ENCODE peak calls at places on chromosome 20, in seven cellular contexts. O is mesothelial cell of epicardium, R is BE2C, D is GM12865, W is fibroblast of pulmonary artery, T is dorsolateral prefrontal cortex, V is tibial artery. H is an unnamed sample.

GRCh38 chr20:53921443-53921973 is 148.9 kb downstream of the BCAS1 start:
- DNase-seq in T (no peak), O (no peak), V (no peak), D (no peak), W (no peak), R (no peak), H (no peak)

GRCh38 chr20:57999465-58000111 is 228.9 kb downstream of the ANKRD60 start:
- DNase-seq in R (no peak), O (no peak), V (peak), T (no peak), D (no peak), W (no peak), H (no peak)

GRCh38 chr20:57996936-57997629 is 231.4 kb downstream of the ANKRD60 start:
- DNase-seq in D (no peak), V (no peak), R (no peak), W (peak), T (no peak), O (no peak), H (no peak)

GRCh38 chr20:34974246-34974645 is 18.6 kb downstream of the MYH7B start:
- DNase-seq in O (no peak), T (no peak), V (no peak), W (no peak), D (no peak), R (no peak), H (no peak)

GRCh38 chr20:3010985-3011723 is 32.3 kb upstream of the GNRH2 start:
- DNase-seq in D (no peak), O (no peak), T (no peak), R (no peak), V (no peak), W (peak), H (no peak)

GRCh38 chr20:12808006-12808567 is 200.7 kb upstream of the SPTLC3 start:
- DNase-seq in W (no peak), D (no peak), V (no peak), R (peak), T (no peak), O (no peak), H (no peak)

GRCh38 chr20:50189681-50190250 is 864 bp upstream of the CEBPB start:
- DNase-seq in R (no peak), D (no peak), W (no peak), O (no peak), T (no peak), V (peak), H (no peak)

GRCh38 chr20:60481051-60481741 is 523.0 kb downstream of the CDH26 start:
- DNase-seq in T (no peak), W (no peak), R (no peak), O (no peak), D (no peak), V (no peak), H (no peak)

GRCh38 chr20:10170261-10170660 is 48.4 kb upstream of the SNAP25 start:
- DNase-seq in O (no peak), D (no peak), W (no peak), T (no peak), V (no peak), R (no peak), H (no peak)

GRCh38 chr20:44041001-44041400 is 126.3 kb downstream of the TOX2 start:
- DNase-seq in R (no peak), T (no peak), V (no peak), W (no peak), D (no peak), O (no peak), H (no peak)
- TF ChIP-seq CTCF in R (no peak), T (no peak), V (no peak), W (no peak), D (no peak), O (no peak), H (no peak)

GRCh38 chr20:4234664-4235063 is 219.3 kb upstream of the RNF24 start:
- DNase-seq in R (no peak), O (no peak), V (no peak), D (no peak), T (no peak), W (no peak), H (no peak)

GRCh38 chr20:4234128-4234527 is 218.8 kb upstream of the RNF24 start:
- DNase-seq in D (no peak), T (no peak), V (peak), R (no peak), O (no peak), W (peak), H (no peak)

GRCh38 chr20:4235512-4236043 is 220.2 kb upstream of the RNF24 start:
- DNase-seq in R (no peak), W (no peak), O (no peak), T (no peak), D (no peak), V (no peak), H (no peak)

GRCh38 chr20:4230651-4231050 is 215.3 kb upstream of the RNF24 start:
- DNase-seq in W (peak), V (no peak), O (no peak), T (no peak), D (no peak), R (no peak), H (no peak)

GRCh38 chr20:4233520-4233919 is 218.2 kb upstream of the RNF24 start:
- DNase-seq in D (peak), T (no peak), O (no peak), V (no peak), W (no peak), R (no peak), H (no peak)
- TF ChIP-seq CTCF in D (peak), T (no peak), O (no peak), V (no peak), W (peak), R (peak), H (no peak)

GRCh38 chr20:32697608-32698007 is 23.9 kb upstream of the C20orf203 start:
- DNase-seq in T (no peak), V (no peak), W (no peak), D (no peak), R (no peak), O (no peak), H (no peak)
- TF ChIP-seq CTCF in T (no peak), V (no peak), W (no peak), D (no peak), R (no peak), O (no peak), H (no peak)

DNA sequence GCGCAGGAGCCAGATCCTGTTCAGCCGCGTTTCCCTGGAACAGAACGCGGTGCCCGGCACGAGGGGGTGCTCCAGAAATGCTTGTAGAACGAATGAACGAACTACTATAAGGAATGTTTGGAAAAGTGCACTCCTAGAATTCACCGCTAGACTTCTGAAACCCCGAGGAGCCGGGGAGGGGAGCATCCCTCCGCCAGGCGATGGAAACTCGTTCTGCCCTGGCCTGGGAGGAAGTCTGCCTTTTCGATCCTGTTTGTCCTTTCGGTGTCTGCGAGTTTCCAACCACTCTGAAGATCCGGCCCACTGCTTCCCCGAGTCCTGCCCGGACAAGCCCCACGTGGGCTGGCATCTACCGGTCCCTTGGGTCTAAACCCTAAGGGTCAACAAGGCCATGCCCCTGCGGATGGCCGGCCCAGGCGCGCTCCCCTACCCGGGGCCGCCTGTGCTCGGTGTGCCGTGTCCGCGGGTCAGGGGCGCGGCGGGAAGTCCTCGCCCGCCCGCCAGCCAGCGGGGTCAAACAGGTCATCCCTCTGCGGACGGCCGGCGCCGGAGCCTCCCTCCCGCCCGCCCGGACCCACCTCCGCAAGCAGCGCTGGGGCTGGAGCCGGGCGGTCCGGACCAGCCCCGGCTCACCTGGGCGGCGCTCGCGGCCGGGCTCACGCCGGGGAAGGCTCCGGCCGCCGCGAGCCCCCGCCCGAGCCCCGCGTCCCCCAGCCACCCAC is 521 bp downstream of the SULF2 start:
- DNase-seq in W (peak), V (no peak), T (no peak), O (no peak), R (peak), D (peak), H (no peak)
- TF ChIP-seq CTCF in W (peak), V (peak), T (no peak), O (peak), R (peak), D (no peak), H (no peak)

GRCh38 chr20:62901891-62902290 is 24.4 kb downstream of the DIDO1 start:
- DNase-seq in R (no peak), O (no peak), W (no peak), T (no peak), V (no peak), D (no peak), H (no peak)

GRCh38 chr20:62898970-62899632 is 27.2 kb downstream of the DIDO1 start:
- DNase-seq in O (no peak), W (no peak), V (no peak), D (peak), T (no peak), R (no peak), H (no peak)

GRCh38 chr20:62900052-62900691 is 26.1 kb downstream of the DIDO1 start:
- DNase-seq in V (peak), O (peak), D (peak), W (peak), T (peak), R (peak), H (no peak)

GRCh38 chr20:62899633-62900051 is 26.7 kb downstream of the DIDO1 start:
- DNase-seq in V (no peak), R (no peak), O (no peak), T (no peak), W (peak), D (no peak), H (no peak)

GRCh38 chr20:62900692-62901584 is 25.4 kb downstream of the DIDO1 start:
- DNase-seq in R (no peak), T (no peak), V (no peak), W (peak), O (no peak), D (peak), H (no peak)
- TF ChIP-seq CTCF in R (peak), T (no peak), V (no peak), W (peak), O (no peak), D (peak), H (no peak)

GRCh38 chr20:32336918-32337347 is 21.2 kb upstream of the ASXL1 start:
- DNase-seq in V (no peak), W (peak), T (no peak), D (peak), R (no peak), O (no peak), H (no peak)
- TF ChIP-seq CTCF in V (peak), W (peak), T (peak), D (peak), R (peak), O (peak), H (no peak)

GRCh38 chr20:45539382-45539781 is at the start of gene WFDC6:
- DNase-seq in W (no peak), T (no peak), V (no peak), R (no peak), D (no peak), O (no peak), H (no peak)

GRCh38 chr20:45538209-45538798 is 978 bp downstream of the WFDC6 start:
- DNase-seq in D (no peak), T (no peak), V (no peak), W (no peak), R (no peak), O (no peak), H (no peak)
- TF ChIP-seq CTCF in D (no peak), T (no peak), V (no peak), W (no peak), R (peak), O (no peak), H (no peak)

GRCh38 chr20:19211661-19212523 is 550 bp upstream of the SLC24A3 start:
- DNase-seq in D (no peak), R (no peak), V (no peak), O (no peak), T (no peak), W (no peak), H (no peak)
- TF ChIP-seq CTCF in D (no peak), R (no peak), V (peak), O (no peak), T (peak), W (no peak), H (no peak)

GRCh38 chr20:14561733-14562132 is 224.3 kb upstream of the FLRT3 start:
- DNase-seq in T (no peak), D (no peak), O (no peak), V (no peak), W (peak), R (no peak), H (no peak)
- TF ChIP-seq CTCF in T (no peak), D (no peak), O (no peak), V (no peak), W (peak), R (no peak), H (no peak)

DNA sequence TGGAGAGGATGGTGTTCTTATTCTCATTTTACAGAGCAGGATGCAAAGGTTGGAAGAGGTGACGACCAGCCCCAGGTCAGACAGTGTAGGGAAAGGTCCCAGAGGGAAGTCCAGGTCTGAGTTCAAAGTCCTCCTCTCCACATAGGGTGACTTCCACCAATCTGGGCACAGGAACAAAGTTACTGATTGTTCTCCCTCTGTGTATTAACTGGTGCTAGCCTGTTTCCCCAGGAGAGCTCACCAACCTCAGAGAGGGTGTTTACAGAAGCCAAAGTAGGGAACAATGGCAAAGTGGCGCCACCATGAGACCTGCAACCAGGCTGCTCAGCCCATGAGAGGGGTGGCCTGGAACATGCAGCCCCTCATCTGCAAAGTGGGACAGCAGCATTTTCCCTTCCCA is 16.8 kb upstream of the SIRPB1 start:
- DNase-seq in V (no peak), W (no peak), T (no peak), O (no peak), D (no peak), R (no peak), H (no peak)
- TF ChIP-seq CTCF in V (no peak), W (no peak), T (no peak), O (no peak), D (no peak), R (no peak), H (no peak)